ENCODE peak calls at places on chromosomes 7 and 10, in seven cellular contexts. O is HFFc6, N is adrenal gland, A is hepatocyte, L is D721Med, K is right lobe of liver, U is Calu3. P is an unnamed sample.

GRCh38 chr7:82389847-82390246 is 53.7 kb downstream of the CACNA2D1 start:
- DNase-seq in A (no peak), N (no peak), O (no peak), K (no peak), U (no peak), L (no peak), P (no peak)

GRCh38 chr7:102094311-102094710 is 192.4 kb upstream of the SH2B2 start:
- DNase-seq in N (no peak), K (no peak), L (no peak), A (no peak), O (peak), U (no peak), P (no peak)

GRCh38 chr10:132521466-132522102 is 16.0 kb upstream of the INPP5A start:
- DNase-seq in A (no peak), U (no peak), O (no peak), K (no peak), N (peak), L (no peak), P (no peak)

GRCh38 chr10:131674130-131674529 is 226.7 kb upstream of the PPP2R2D start:
- DNase-seq in K (no peak), O (no peak), L (no peak), A (no peak), U (no peak), N (no peak), P (no peak)

GRCh38 chr10:75405201-75406143 is 3.9 kb upstream of the ZNF503 start:
- DNase-seq in N (peak), K (no peak), L (peak), A (peak), O (no peak), U (peak), P (peak)

GRCh38 chr7:50834679-50835078 is 52.0 kb upstream of the GRB10 start:
- DNase-seq in A (no peak), U (no peak), L (no peak), N (no peak), K (no peak), O (no peak), P (no peak)

GRCh38 chr7:157139142-157140117 is 704 bp downstream of the UBE3C start:
- DNase-seq in K (peak), O (peak), A (peak), L (no peak), N (peak), U (peak), P (peak)

GRCh38 chr10:59395984-59396383 is 33.6 kb upstream of the FAM13C start:
- DNase-seq in A (no peak), U (no peak), K (no peak), L (no peak), O (no peak), N (no peak), P (no peak)

GRCh38 chr7:46626261-46627037 is 705.4 kb upstream of the IGFBP3 start:
- DNase-seq in U (no peak), N (no peak), K (no peak), L (no peak), O (no peak), A (no peak), P (no peak)

GRCh38 chr10:125399289-125399688 is 238.9 kb upstream of the CTBP2 start:
- DNase-seq in K (no peak), U (peak), L (no peak), A (no peak), N (no peak), O (no peak), P (no peak)

GRCh38 chr10:47152861-47153349 is 147.1 kb upstream of the GDF10 start:
- DNase-seq in N (no peak), K (no peak), L (no peak), A (no peak), O (peak), U (no peak), P (no peak)

GRCh38 chr7:82677493-82677892 is 233.9 kb upstream of the CACNA2D1 start:
- DNase-seq in U (no peak), K (no peak), L (no peak), N (no peak), O (no peak), A (no peak), P (no peak)

GRCh38 chr10:102511562-102512274 is 7.9 kb downstream of the SUFU start:
- DNase-seq in A (no peak), O (no peak), N (no peak), U (no peak), L (no peak), K (no peak), P (no peak)

GRCh38 chr7:95772298-95772770 is at the start of gene DYNC1I1:
- DNase-seq in K (peak), N (peak), U (peak), A (peak), O (no peak), L (peak), P (peak)
- TF ChIP-seq CTCF in K (no peak), N (no peak), U (no peak), A (peak), O (no peak), L (no peak), P (peak)

GRCh38 chr7:155544485-155544884 is 1.9 kb downstream of the CNPY1 start:
- DNase-seq in K (no peak), L (no peak), A (no peak), N (no peak), U (no peak), O (no peak), P (no peak)

GRCh38 chr7:155547161-155547791 is 917 bp upstream of the CNPY1 start:
- DNase-seq in N (no peak), K (peak), U (no peak), L (no peak), O (no peak), A (no peak), P (no peak)

GRCh38 chr7:155543926-155544325 is 2.4 kb downstream of the CNPY1 start:
- DNase-seq in A (no peak), L (no peak), N (no peak), O (no peak), K (no peak), U (no peak), P (no peak)

GRCh38 chr7:155543011-155543881 is 3.1 kb downstream of the CNPY1 start:
- DNase-seq in A (no peak), L (no peak), K (no peak), N (no peak), U (no peak), O (no peak), P (no peak)

GRCh38 chr7:155545348-155545747 is 1.0 kb downstream of the CNPY1 start:
- DNase-seq in U (no peak), N (no peak), O (no peak), K (no peak), L (no peak), A (no peak), P (no peak)
- TF ChIP-seq CTCF in U (no peak), N (no peak), O (peak), K (no peak), L (no peak), A (no peak), P (peak)

GRCh38 chr10:43978091-43978490 is 329.4 kb upstream of the ZNF32 start:
- DNase-seq in K (no peak), A (no peak), N (no peak), L (no peak), U (no peak), O (no peak), P (no peak)
- TF ChIP-seq CTCF in K (no peak), A (no peak), N (no peak), L (no peak), U (no peak), O (no peak), P (no peak)

GRCh38 chr7:55288070-55288824 is 76.9 kb upstream of the LANCL2 start:
- DNase-seq in U (no peak), O (peak), L (no peak), A (no peak), N (no peak), K (no peak), P (no peak)
- TF ChIP-seq CTCF in U (no peak), O (peak), L (no peak), A (no peak), N (no peak), K (no peak), P (no peak)

GRCh38 chr10:73940634-73941221 is 29.8 kb downstream of the PLAU start:
- DNase-seq in L (no peak), A (peak), U (peak), O (peak), N (peak), K (peak), P (peak)
- TF ChIP-seq CTCF in L (peak), A (peak), U (peak), O (peak), N (peak), K (peak), P (peak)

GRCh38 chr7:44103941-44104879 is at the start of gene AEBP1:
- DNase-seq in L (peak), U (no peak), N (no peak), A (peak), O (peak), K (no peak), P (no peak)

GRCh38 chr7:44106311-44107065 is 2.3 kb downstream of the AEBP1 start:
- DNase-seq in N (no peak), L (no peak), K (no peak), O (no peak), A (no peak), U (no peak), P (no peak)

GRCh38 chr7:44105832-44106231 is 1.7 kb downstream of the AEBP1 start:
- DNase-seq in L (no peak), O (no peak), N (no peak), K (no peak), U (no peak), A (no peak), P (no peak)

GRCh38 chr7:44103566-44103940 is 592 bp upstream of the AEBP1 start:
- DNase-seq in N (no peak), A (no peak), K (no peak), L (no peak), U (no peak), O (no peak), P (no peak)

GRCh38 chr7:44104880-44105771 is 981 bp downstream of the AEBP1 start:
- DNase-seq in N (no peak), K (no peak), U (no peak), A (peak), L (peak), O (peak), P (no peak)
- TF ChIP-seq CTCF in N (no peak), K (no peak), U (no peak), A (no peak), L (no peak), O (peak), P (no peak)

DNA sequence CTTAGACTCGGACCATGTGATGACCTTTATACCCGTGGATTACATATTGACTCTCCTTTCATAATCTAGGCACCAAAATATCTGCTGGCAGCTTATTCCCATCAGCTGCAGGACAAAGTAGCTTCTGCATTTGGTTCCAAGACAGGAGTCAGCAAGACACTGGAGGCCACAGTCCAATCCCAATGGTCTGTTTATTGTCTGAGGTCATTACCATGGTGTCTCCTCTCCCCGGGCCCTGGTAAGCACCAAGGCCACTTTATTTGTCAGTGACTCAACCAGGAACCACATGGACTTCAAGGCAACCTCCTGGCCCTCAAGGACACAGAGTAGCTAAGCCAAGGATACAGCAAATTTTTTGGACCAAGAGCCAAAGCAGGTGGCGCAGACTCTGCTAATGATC is 36.1 kb downstream of the KCNMA1 start:
- DNase-seq in A (peak), N (peak), L (no peak), U (no peak), K (no peak), O (peak), P (no peak)
- TF ChIP-seq CTCF in A (no peak), N (no peak), L (no peak), U (no peak), K (no peak), O (no peak), P (no peak)

GRCh38 chr10:36778600-36778999 is 346.8 kb upstream of the ANKRD30A start:
- DNase-seq in K (no peak), N (no peak), U (no peak), A (no peak), L (no peak), O (no peak), P (no peak)

GRCh38 chr10:36773652-36774051 is 351.7 kb upstream of the ANKRD30A start:
- DNase-seq in L (no peak), O (no peak), A (no peak), U (no peak), N (no peak), K (no peak), P (no peak)

GRCh38 chr10:36781570-36781969 is 343.8 kb upstream of the ANKRD30A start:
- DNase-seq in A (no peak), U (no peak), K (no peak), N (no peak), L (no peak), O (no peak), P (no peak)

GRCh38 chr10:36783400-36783799 is 342.0 kb upstream of the ANKRD30A start:
- DNase-seq in L (no peak), U (no peak), N (no peak), O (no peak), K (no peak), A (no peak), P (no peak)

GRCh38 chr10:36779238-36779846 is 346.1 kb upstream of the ANKRD30A start:
- DNase-seq in U (peak), O (peak), L (peak), N (peak), A (peak), K (no peak), P (peak)
- TF ChIP-seq CTCF in U (no peak), O (peak), L (peak), N (peak), A (peak), K (peak), P (peak)

GRCh38 chr10:78752708-78753107 is 316.1 kb upstream of the ZMIZ1 start:
- DNase-seq in K (no peak), L (no peak), A (no peak), N (no peak), O (peak), U (no peak), P (no peak)
- TF ChIP-seq CTCF in K (no peak), L (no peak), A (no peak), N (no peak), O (no peak), U (no peak), P (no peak)

GRCh38 chr7:148863324-148863723 is 20.8 kb downstream of the EZH2 start:
- DNase-seq in N (no peak), U (no peak), A (no peak), O (no peak), L (no peak), K (no peak), P (no peak)
- TF ChIP-seq CTCF in N (no peak), U (no peak), A (no peak), O (no peak), L (no peak), K (no peak), P (no peak)